ENCODE peak calls at places on chromosomes 7 and 10, in nine cellular contexts. P is stimulated activated CD8-positive, alpha-beta memory T cell treated with anti-CD3 and anti-CD28 coated beads, Interleukin-4, amount 100 ng/mL, for 24 hours; E is NAMALWA; G is neural progenitor cell; A is activated CD8-positive, alpha-beta T cell treated with anti-CD3 and anti-CD28 coated beads, Interleukin-2, amount 10 ng/mL, durations not matched to agents 7 days and 5 days; O is fibroblast of the aortic adventitia; Z is activated CD4-positive, alpha-beta T cell treated with anti-CD3 and anti-CD28 coated beads, Interleukin-2, amount 50 U/mL, for 24 hours; U is HTR-8/SVneo; I is NCI-H1092. J is an unnamed sample.

GRCh38 chr10:9296206-9296605 is 1241.7 kb downstream of the GATA3 start:
- DNase-seq in G (no peak), A (no peak), U (no peak), P (no peak), E (no peak), O (no peak), I (no peak), Z (no peak), J (no peak)

GRCh38 chr10:61284222-61284890 is 168.8 kb downstream of the TMEM26 start:
- DNase-seq in U (peak; percentile 23), G (peak; percentile 61), P (no peak), O (peak; percentile 84), A (no peak), E (peak; percentile 66), I (peak; percentile 36), Z (no peak), J (peak; percentile 53)

GRCh38 chr10:29191674-29192073 is 97.2 kb upstream of the LYZL1 start:
- DNase-seq in A (no peak), P (no peak), U (no peak), O (no peak), G (no peak), Z (no peak), E (no peak), I (no peak), J (no peak)

GRCh38 chr7:47724335-47724982 is 142.5 kb upstream of the TNS3 start:
- DNase-seq in A (no peak), Z (no peak), E (no peak), G (peak; percentile 59), I (no peak), U (peak; percentile 84), O (peak; percentile 69), P (no peak), J (peak; percentile 83)

GRCh38 chr7:138433583-138434437 is 26.2 kb upstream of the TRIM24 start:
- DNase-seq in E (no peak), G (no peak), Z (no peak), A (no peak), U (no peak), I (no peak), O (no peak), P (no peak), J (no peak)

GRCh38 chr7:47147213-47147631 is 434.7 kb downstream of the TNS3 start:
- DNase-seq in A (no peak), O (no peak), E (peak; percentile 55), I (no peak), P (no peak), U (no peak), G (no peak), Z (no peak), J (peak; percentile 86)

GRCh38 chr7:68309806-68310205 is 1288.5 kb upstream of the AUTS2 start:
- DNase-seq in Z (no peak), G (no peak), U (no peak), A (no peak), E (no peak), P (no peak), I (no peak), O (no peak), J (no peak)

GRCh38 chr10:88028654-88029053 is 165.2 kb downstream of the PTEN start:
- DNase-seq in I (no peak), O (no peak), U (no peak), E (no peak), G (no peak), Z (no peak), P (no peak), A (no peak), J (peak; percentile 61)

GRCh38 chr10:86657011-86657395 is 2.7 kb downstream of the OPN4 start:
- DNase-seq in O (no peak), A (no peak), U (no peak), Z (no peak), G (no peak), P (no peak), I (no peak), E (no peak), J (no peak)

GRCh38 chr7:101921061-101921460 is 103.6 kb downstream of the CUX1 start:
- DNase-seq in G (no peak), I (no peak), O (no peak), P (no peak), A (no peak), U (no peak), Z (no peak), E (no peak), J (no peak)

GRCh38 chr7:27958933-27959548 is 219.1 kb downstream of the TAX1BP1 start:
- DNase-seq in G (no peak), O (no peak), U (no peak), P (no peak), I (no peak), Z (no peak), A (no peak), E (no peak), J (no peak)

GRCh38 chr7:116670409-116671036 is 1.5 kb upstream of the MET start:
- DNase-seq in O (no peak), A (no peak), U (no peak), Z (no peak), I (no peak), G (no peak), P (no peak), E (no peak), J (peak; percentile 7)

GRCh38 chr7:125567686-125568085 is 638.1 kb upstream of the POT1 start:
- DNase-seq in Z (no peak), O (no peak), E (peak; percentile 23), A (no peak), G (no peak), P (no peak), U (no peak), I (no peak), J (no peak)

GRCh38 chr10:8278099-8278498 is 223.6 kb downstream of the GATA3 start:
- DNase-seq in O (no peak), E (no peak), U (no peak), I (no peak), Z (no peak), A (no peak), G (no peak), P (no peak), J (no peak)

GRCh38 chr7:91836065-91836368 is 44.5 kb downstream of the MTERF1 start:
- DNase-seq in Z (no peak), I (no peak), U (no peak), P (no peak), G (no peak), O (peak; percentile 18), E (no peak), A (no peak), J (no peak)

GRCh38 chr10:22341190-22341935 is 3.9 kb upstream of the SPAG6 start:
- DNase-seq in Z (no peak), A (no peak), G (no peak), U (no peak), P (no peak), I (no peak), O (peak; percentile 53), E (peak; percentile 42), J (no peak)

GRCh38 chr7:7829667-7830066 is 111.3 kb upstream of the RPA3 start:
- DNase-seq in A (no peak), O (no peak), E (no peak), P (no peak), U (no peak), G (no peak), Z (no peak), I (no peak), J (no peak)

GRCh38 chr10:120942806-120943413 is 91.7 kb downstream of the WDR11 start:
- DNase-seq in U (peak; percentile 56), P (peak; percentile 66), G (peak; percentile 87), Z (peak; percentile 56), I (no peak), A (peak; percentile 81), E (peak; percentile 80), O (peak; percentile 73), J (peak; percentile 32)

GRCh38 chr7:111918461-111918860 is 287.7 kb downstream of the DOCK4 start:
- DNase-seq in Z (no peak), I (no peak), E (no peak), G (no peak), O (no peak), U (no peak), P (no peak), A (no peak), J (no peak)

GRCh38 chr10:123911866-123912265 is 20.3 kb upstream of the CPXM2 start:
- DNase-seq in P (no peak), O (no peak), G (no peak), A (no peak), I (peak; percentile 37), E (no peak), Z (no peak), U (no peak), J (no peak)

GRCh38 chr10:103806376-103807320 is 48.7 kb downstream of the SH3PXD2A start:
- DNase-seq in U (no peak), P (no peak), A (no peak), I (no peak), Z (no peak), O (no peak), E (no peak), G (no peak), J (no peak)

GRCh38 chr10:42941790-42942189 is 135.1 kb upstream of the RET start:
- DNase-seq in P (no peak), Z (no peak), E (no peak), A (no peak), O (no peak), G (no peak), U (no peak), I (no peak), J (no peak)

GRCh38 chr10:131901181-131901829 is 497 bp downstream of the PPP2R2D start:
- DNase-seq in A (peak; percentile 57), O (peak; percentile 19), G (peak; percentile 60), I (no peak), U (no peak), E (peak; percentile 61), Z (no peak), P (no peak), J (no peak)

GRCh38 chr10:78914502-78915330 is 154.1 kb upstream of the ZMIZ1 start:
- DNase-seq in O (peak; percentile 25), U (no peak), A (no peak), I (no peak), P (no peak), E (no peak), G (no peak), Z (no peak), J (no peak)

GRCh38 chr7:139798892-139799291 is 21.1 kb upstream of the HIPK2 start:
- DNase-seq in G (no peak), O (no peak), P (no peak), Z (no peak), U (no peak), I (no peak), E (no peak), A (no peak), J (no peak)

GRCh38 chr7:138616085-138616484 is 85.1 kb downstream of the SVOPL start:
- DNase-seq in I (no peak), P (no peak), E (no peak), A (no peak), U (no peak), Z (no peak), G (no peak), O (no peak), J (no peak)

GRCh38 chr10:21495686-21496284 is 29.7 kb downstream of the SKIDA1 start:
- DNase-seq in U (peak; percentile 86), Z (peak; percentile 92), I (peak; percentile 70), G (peak; percentile 95), O (peak; percentile 80), E (peak; percentile 91), P (peak; percentile 80), A (peak; percentile 87), J (peak; percentile 95)

GRCh38 chr7:7696458-7697119 is 21.8 kb downstream of the RPA3 start:
- DNase-seq in E (no peak), I (no peak), O (peak; percentile 40), Z (no peak), P (no peak), U (peak; percentile 42), G (no peak), A (no peak), J (peak; percentile 43)

GRCh38 chr7:43864126-43864525 is 5.2 kb downstream of the MRPS24 start:
- DNase-seq in A (no peak), I (no peak), G (no peak), O (no peak), U (no peak), E (no peak), Z (no peak), P (no peak), J (no peak)

GRCh38 chr10:69650589-69651261 is 20.7 kb downstream of the FAM241B start:
- DNase-seq in Z (no peak), E (no peak), U (no peak), I (no peak), G (no peak), O (no peak), A (peak; percentile 56), P (no peak), J (no peak)

GRCh38 chr7:38232475-38233366 is 40.7 kb downstream of the TARP start:
- DNase-seq in U (no peak), A (peak; percentile 90), G (no peak), Z (peak; percentile 28), I (no peak), P (peak; percentile 75), E (peak; percentile 17), O (no peak), J (no peak)

J was measured in HepG2.